ENCODE peak calls at places on chromosome 19, in seven cellular contexts. N, Y, H, M, C, X and K are unnamed samples. For H3K27me3, the result is how much of the 10 kb centered on the place peaks cover.

GRCh38 chr19:18278521-18279265 is 2.7 kb downstream of the JUND start:
- DNase-seq in N (no peak), Y (no peak), H (peak), M (no peak), C (no peak), X (no peak), K (no peak)

GRCh38 chr19:1169921-1170885 is 3.9 kb downstream of the SBNO2 start:
- DNase-seq in N (no peak), Y (no peak), H (no peak), M (no peak), C (no peak), X (peak), K (no peak)

GRCh38 chr19:58330458-58330857 is 3.7 kb downstream of the ZSCAN22 start:
- DNase-seq in N (no peak), Y (no peak), H (peak), M (no peak), C (no peak), X (no peak), K (no peak)

GRCh38 chr19:31296741-31297390 is 52.4 kb downstream of the TSHZ3 start:
- DNase-seq in N (no peak), Y (no peak), H (no peak), M (no peak), C (no peak), X (no peak), K (no peak)

GRCh38 chr19:8087876-8088275 is 35.3 kb downstream of the CCL25 start:
- DNase-seq in N (no peak), Y (no peak), H (no peak), M (no peak), C (no peak), X (no peak), K (no peak)

GRCh38 chr19:1283207-1283916 is 2.3 kb upstream of the EFNA2 start:
- DNase-seq in N (no peak), Y (no peak), H (no peak), M (no peak), C (no peak), X (no peak), K (no peak)

GRCh38 chr19:38862321-38863059 is 12.7 kb upstream of the HNRNPL start:
- DNase-seq in N (peak), Y (no peak), H (no peak), M (no peak), C (no peak), X (no peak), K (no peak)

GRCh38 chr19:39436350-39436716 is 584 bp upstream of the RPS16 start:
- DNase-seq in N (no peak), Y (no peak), H (peak), M (no peak), C (no peak), X (no peak), K (no peak)

GRCh38 chr19:37654833-37655688 is at the start of gene ZFP30:
- DNase-seq in N (peak), Y (peak), H (peak), M (peak), C (no peak), X (peak), K (peak)

GRCh38 chr19:3231288-3231687 is 6.8 kb downstream of the CELF5 start:
- DNase-seq in N (no peak), Y (no peak), H (no peak), M (no peak), C (no peak), X (no peak), K (no peak)

GRCh38 chr19:3365447-3366103 is 808 bp upstream of the NFIC start:
- DNase-seq in N (peak), Y (peak), H (no peak), M (peak), C (no peak), X (peak), K (no peak)

GRCh38 chr19:29964171-29964570 is 22.1 kb downstream of the URI1 start:
- DNase-seq in N (no peak), Y (no peak), H (no peak), M (no peak), C (no peak), X (no peak), K (no peak)

GRCh38 chr19:1343026-1343425 is 40.7 kb upstream of the NDUFS7 start:
- DNase-seq in N (no peak), Y (no peak), H (no peak), M (no peak), C (no peak), X (no peak), K (no peak)

GRCh38 chr19:16258440-16258903 is 60.8 kb downstream of the AP1M1 start:
- DNase-seq in N (peak), Y (peak), H (no peak), M (peak), C (no peak), X (peak), K (no peak)

GRCh38 chr19:17340871-17341357 is 3.6 kb downstream of the GTPBP3 start:
- DNase-seq in N (no peak), Y (no peak), H (peak), M (no peak), C (no peak), X (no peak), K (no peak)

GRCh38 chr19:50569938-50570540 is 1.8 kb upstream of the LRRC4B start:
- DNase-seq in N (no peak), Y (no peak), H (no peak), M (no peak), C (no peak), X (no peak), K (no peak)

GRCh38 chr19:34474233-34474989 is 7.1 kb upstream of the WTIP start:
- DNase-seq in N (no peak), Y (no peak), H (no peak), M (no peak), C (no peak), X (no peak), K (no peak)

DNA sequence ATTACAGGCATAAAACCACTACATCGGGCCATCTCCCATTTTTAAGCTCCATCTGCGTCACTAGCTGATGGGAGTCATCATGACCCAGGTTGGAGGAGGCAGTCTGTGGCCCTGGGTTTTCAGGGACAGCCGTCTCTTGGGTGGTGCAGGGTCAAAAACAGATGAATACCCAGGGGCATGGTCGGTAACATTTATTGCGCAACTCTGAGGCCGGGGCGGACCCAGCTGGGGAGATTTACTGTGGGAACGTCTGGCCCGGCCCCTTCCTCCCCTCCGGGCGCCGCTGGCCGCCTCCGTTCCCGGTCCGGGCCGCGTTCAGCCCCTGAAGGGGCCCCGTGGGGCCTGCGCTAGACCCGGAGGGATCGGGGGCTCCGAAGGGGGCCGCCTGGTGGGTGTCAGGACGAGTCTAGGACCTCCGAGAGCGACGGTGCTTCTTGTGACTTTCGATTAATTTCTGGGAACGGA is 1.3 kb upstream of the RGL3 start:
- DNase-seq in N (peak), Y (peak), H (peak), M (peak), C (no peak), X (no peak), K (no peak)
- H3K27me3 ChIP-seq in N (half or more), Y (half or more), H (under half), M (half or more), C (half or more), X (half or more), K (under half)

DNA sequence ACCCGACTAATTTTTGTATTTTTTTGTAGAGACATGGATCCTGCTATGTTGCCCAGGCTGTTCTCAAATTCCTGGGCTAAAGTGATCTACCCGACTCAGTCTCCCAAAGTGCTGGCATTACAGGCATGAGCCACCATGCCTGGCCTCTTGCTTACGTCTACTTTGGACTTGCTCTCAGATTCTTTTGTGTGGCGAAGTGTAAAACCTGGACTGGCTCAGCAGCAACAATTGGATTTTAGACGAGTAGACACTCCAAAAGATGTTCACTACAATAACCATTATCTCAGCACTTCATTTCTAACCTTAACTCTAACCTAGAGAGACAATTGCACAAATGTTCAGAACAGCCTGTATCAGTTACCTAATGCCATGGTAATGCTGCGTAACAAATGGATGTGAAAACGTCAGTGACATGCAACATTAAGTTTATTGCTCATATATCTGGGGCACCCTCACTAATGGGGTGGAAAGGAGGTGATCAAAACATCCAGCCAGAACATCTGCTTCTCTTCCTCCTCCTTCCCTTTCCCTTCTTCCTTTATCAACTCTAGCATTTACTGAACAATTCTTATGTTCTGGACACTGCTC is 124.9 kb upstream of the MRI1 start:
- DNase-seq in N (no peak), Y (no peak), H (no peak), M (no peak), C (no peak), X (no peak), K (no peak)
- H3K27me3 ChIP-seq in N (under half), Y (under half), H (under half), M (under half), C (under half), X (under half), K (under half)

GRCh38 chr19:54207908-54208783 is 7.5 kb downstream of the RPS9 start:
- DNase-seq in N (peak), Y (peak), H (no peak), M (no peak), C (no peak), X (peak), K (no peak)

GRCh38 chr19:54209058-54209747 is 8.5 kb downstream of the RPS9 start:
- DNase-seq in N (no peak), Y (no peak), H (peak), M (no peak), C (no peak), X (no peak), K (no peak)

GRCh38 chr19:54208784-54209057 is 8.1 kb downstream of the RPS9 start:
- DNase-seq in N (no peak), Y (no peak), H (peak), M (no peak), C (no peak), X (no peak), K (no peak)

GRCh38 chr19:54211214-54211613 is 10.6 kb downstream of the RPS9 start:
- DNase-seq in N (no peak), Y (no peak), H (no peak), M (no peak), C (no peak), X (no peak), K (no peak)

DNA sequence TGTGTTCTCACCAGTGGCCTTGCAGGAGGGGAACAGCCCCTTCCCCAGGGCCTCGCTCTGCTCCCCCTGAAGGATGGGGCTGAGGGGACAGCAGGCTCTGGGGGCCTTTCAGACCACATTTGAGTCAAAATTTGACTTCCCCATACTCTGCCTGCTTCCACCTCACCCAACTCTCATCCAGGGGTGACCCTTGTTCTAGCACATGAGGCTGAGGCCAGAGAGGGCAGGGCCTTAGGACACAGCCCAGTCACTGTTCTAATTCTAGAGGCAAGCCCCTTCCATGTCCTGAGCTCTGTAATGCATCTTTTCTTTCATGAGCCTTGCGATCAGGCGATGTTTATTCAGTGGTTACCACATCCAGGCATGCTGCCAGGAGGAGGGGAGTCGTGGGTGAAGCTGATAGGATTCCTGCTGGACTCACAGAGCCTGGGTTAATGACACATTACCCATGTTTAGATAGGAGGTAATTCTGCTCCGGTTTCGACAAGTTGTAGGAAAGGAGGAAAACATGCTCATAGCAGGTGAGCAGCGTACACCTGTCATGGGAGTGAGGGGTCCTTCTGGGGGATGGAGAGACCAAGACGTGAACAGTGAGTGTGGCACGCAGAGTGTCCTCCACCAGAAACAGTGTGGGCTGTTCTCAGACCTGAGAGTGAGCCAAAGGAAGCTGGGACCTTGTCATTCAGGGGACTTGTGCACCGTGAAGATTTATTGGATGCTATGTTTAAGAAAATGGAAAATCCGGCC is 9.3 kb downstream of the RPS9 start:
- DNase-seq in N (peak), Y (peak), H (no peak), M (peak), C (no peak), X (peak), K (peak)
- H3K27me3 ChIP-seq in N (under half), Y (under half), H (under half), M (under half), C (under half), X (under half), K (under half)

GRCh38 chr19:55080915-55081772 is 5.5 kb downstream of the EPS8L1 start:
- DNase-seq in N (peak), Y (peak), H (peak), M (peak), C (no peak), X (peak), K (no peak)

GRCh38 chr19:55081773-55082022 is 6.0 kb downstream of the EPS8L1 start:
- DNase-seq in N (no peak), Y (no peak), H (no peak), M (no peak), C (no peak), X (no peak), K (no peak)

GRCh38 chr19:55082023-55082851 is 6.6 kb downstream of the EPS8L1 start:
- DNase-seq in N (no peak), Y (no peak), H (peak), M (no peak), C (no peak), X (peak), K (no peak)

GRCh38 chr19:55084416-55084815 is 8.7 kb downstream of the EPS8L1 start:
- DNase-seq in N (no peak), Y (no peak), H (no peak), M (no peak), C (no peak), X (no peak), K (no peak)

GRCh38 chr19:55083004-55083850 is 7.6 kb downstream of the EPS8L1 start:
- DNase-seq in N (no peak), Y (no peak), H (peak), M (no peak), C (no peak), X (peak), K (no peak)
- H3K27me3 ChIP-seq in N (half or more), Y (half or more), H (under half), M (half or more), C (under half), X (half or more), K (under half)

GRCh38 chr19:5434970-5435641 is 20.1 kb upstream of the ZNRF4 start:
- DNase-seq in N (no peak), Y (no peak), H (no peak), M (no peak), C (no peak), X (no peak), K (no peak)
- H3K27me3 ChIP-seq in N (under half), Y (half or more), H (under half), M (half or more), C (under half), X (half or more), K (under half)